ENCODE peak calls at places on chromosomes 13 and 19, in ten cellular contexts. S, B, G, E, Y, J, X, R, I and F are unnamed samples.

GRCh38 chr13:44396963-44397580 is 23.4 kb downstream of the SERP2 start:
- DNase-seq in S (peak), B (peak), X (no peak), J (no peak), R (peak), E (no peak), Y (no peak), G (peak), I (peak), F (peak)

GRCh38 chr13:93686399-93686798 is 459.8 kb downstream of the GPC6 start:
- DNase-seq in S (no peak), B (no peak), X (no peak), I (no peak), R (no peak), Y (no peak), E (no peak), J (no peak), G (no peak), F (no peak)

GRCh38 chr19:18433039-18433691 is 4.8 kb downstream of the ISYNA1 start:
- DNase-seq in G (peak), S (no peak), E (no peak), B (no peak), Y (no peak), X (no peak), J (no peak), I (peak), R (peak), F (no peak)

GRCh38 chr13:112453874-112454647 is 77.9 kb downstream of the SPACA7 start:
- DNase-seq in B (no peak), S (no peak), J (no peak), I (no peak), E (no peak), G (no peak), Y (peak), X (no peak), R (no peak), F (no peak)

GRCh38 chr13:95226932-95227718 is 74.1 kb downstream of the ABCC4 start:
- DNase-seq in G (no peak), Y (no peak), X (peak), I (no peak), S (no peak), J (no peak), B (no peak), R (no peak), E (no peak), F (no peak)

GRCh38 chr13:38821753-38822551 is 135.1 kb downstream of the FREM2 start:
- DNase-seq in G (no peak), Y (no peak), X (no peak), I (no peak), B (no peak), E (no peak), J (no peak), S (no peak), R (no peak), F (no peak)

GRCh38 chr13:33707449-33707848 is 110.5 kb upstream of the RFC3 start:
- DNase-seq in B (no peak), Y (no peak), R (no peak), S (no peak), X (no peak), G (no peak), E (no peak), J (no peak), I (no peak), F (no peak)

GRCh38 chr19:21585491-21585890 is 80.1 kb downstream of the ZNF429 start:
- DNase-seq in B (no peak), G (no peak), S (no peak), R (no peak), I (no peak), X (no peak), Y (no peak), E (peak), J (no peak), F (no peak)

GRCh38 chr13:110283661-110284516 is 23.1 kb downstream of the COL4A1 start:
- DNase-seq in S (peak), E (no peak), B (no peak), J (no peak), R (no peak), X (no peak), Y (no peak), G (no peak), I (no peak), F (no peak)

GRCh38 chr13:92677571-92677970 is 549.0 kb upstream of the GPC6 start:
- DNase-seq in I (no peak), X (no peak), G (no peak), B (no peak), R (no peak), E (no peak), J (no peak), Y (no peak), S (no peak), F (no peak)

GRCh38 chr13:42745655-42746054 is 35.7 kb upstream of the FAM216B start:
- DNase-seq in E (no peak), X (no peak), I (no peak), R (no peak), Y (no peak), G (no peak), B (no peak), S (peak), J (no peak), F (no peak)

GRCh38 chr13:102707465-102707864 is 12.6 kb upstream of the METTL21C start:
- DNase-seq in E (no peak), S (peak), B (no peak), X (peak), I (no peak), R (no peak), Y (no peak), J (no peak), G (no peak), F (no peak)

GRCh38 chr13:113658836-113659235 is 838 bp upstream of the ATP4B start:
- DNase-seq in S (no peak), I (peak), E (peak), B (no peak), R (peak), Y (peak), X (no peak), J (peak), G (no peak), F (peak)

GRCh38 chr13:113087923-113088690 is 17.5 kb upstream of the F7 start:
- DNase-seq in I (no peak), G (no peak), Y (no peak), J (no peak), E (no peak), B (peak), X (no peak), R (no peak), S (no peak), F (no peak)

GRCh38 chr19:27746691-27747380 is 1466.1 kb downstream of the UQCRFS1 start:
- DNase-seq in Y (peak), I (no peak), E (peak), B (peak), R (no peak), G (peak), J (no peak), X (no peak), S (peak), F (peak)

GRCh38 chr13:31797154-31797775 is 57.9 kb downstream of the RXFP2 start:
- DNase-seq in R (no peak), E (no peak), I (no peak), G (no peak), S (peak), B (no peak), J (no peak), Y (no peak), X (peak), F (no peak)

GRCh38 chr19:11435833-11436313 is 438 bp downstream of the PRKCSH start:
- DNase-seq in E (no peak), Y (peak), S (peak), B (no peak), R (no peak), X (no peak), G (no peak), I (no peak), J (no peak), F (no peak)

GRCh38 chr13:24328145-24328544 is 18.8 kb downstream of the C1QTNF9 start:
- DNase-seq in E (no peak), S (no peak), G (no peak), J (no peak), I (no peak), Y (no peak), B (no peak), X (no peak), R (no peak), F (no peak)

GRCh38 chr19:14686411-14686810 is 3.4 kb upstream of the ZNF333 start:
- DNase-seq in B (no peak), X (peak), S (peak), G (no peak), I (no peak), E (no peak), Y (no peak), R (no peak), J (no peak), F (no peak)

GRCh38 chr13:60645552-60646138 is 248.6 kb downstream of the TDRD3 start:
- DNase-seq in X (no peak), R (no peak), B (no peak), Y (no peak), G (no peak), E (no peak), I (no peak), S (no peak), J (no peak), F (no peak)

GRCh38 chr19:29748996-29749395 is 33.9 kb upstream of the C19orf12 start:
- DNase-seq in Y (no peak), S (no peak), B (no peak), R (no peak), E (no peak), I (no peak), G (no peak), X (no peak), J (no peak), F (no peak)

GRCh38 chr19:55063492-55063843 is 520 bp upstream of the RDH13 start:
- DNase-seq in X (no peak), Y (no peak), G (no peak), S (no peak), R (no peak), I (no peak), J (no peak), E (no peak), B (no peak), F (no peak)
- H3K4me3 ChIP-seq in X (no peak), Y (no peak), G (peak), S (peak), R (peak), I (peak), J (no peak), E (peak), B (peak), F (no peak)

GRCh38 chr19:40486017-40486416 is 19.2 kb downstream of the SPTBN4 start:
- DNase-seq in B (no peak), E (no peak), S (no peak), Y (no peak), J (no peak), I (no peak), R (no peak), X (no peak), G (no peak), F (no peak)

GRCh38 chr19:40494191-40494838 is 27.5 kb downstream of the SPTBN4 start:
- DNase-seq in G (no peak), S (no peak), I (no peak), X (no peak), E (no peak), R (no peak), Y (no peak), J (no peak), B (no peak), F (no peak)

GRCh38 chr19:40492274-40492673 is 25.5 kb downstream of the SPTBN4 start:
- DNase-seq in R (no peak), B (no peak), J (no peak), E (no peak), S (no peak), X (no peak), G (no peak), I (no peak), Y (no peak), F (no peak)

GRCh38 chr19:40493778-40494177 is 27.0 kb downstream of the SPTBN4 start:
- DNase-seq in S (no peak), G (no peak), B (no peak), I (no peak), R (no peak), Y (no peak), E (no peak), J (no peak), X (no peak), F (no peak)

DNA sequence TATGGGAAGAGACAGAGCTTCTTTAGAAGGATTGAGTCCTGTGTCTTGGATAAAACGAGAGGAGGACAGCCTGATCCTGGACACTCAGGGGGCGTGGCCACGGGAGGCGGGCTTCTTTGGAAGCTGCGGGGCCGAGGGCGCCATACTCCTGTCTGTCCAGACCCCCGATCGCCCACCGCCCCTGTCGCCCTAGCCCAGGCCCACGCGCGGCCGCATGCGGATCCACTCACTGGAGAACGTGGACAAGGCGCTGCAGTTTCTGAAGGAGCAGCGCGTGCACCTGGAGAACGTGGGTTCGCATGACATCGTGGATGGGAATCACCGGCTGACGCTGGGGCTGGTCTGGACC is 23.1 kb downstream of the SPTBN4 start:
- DNase-seq in Y (no peak), S (no peak), J (no peak), R (no peak), I (no peak), G (no peak), E (no peak), B (no peak), X (no peak), F (no peak)
- TF ChIP-seq POLR2A in Y (no peak), S (no peak), J (no peak), R (no peak), I (no peak), G (no peak), E (no peak), B (no peak), X (no peak), F (no peak)

DNA sequence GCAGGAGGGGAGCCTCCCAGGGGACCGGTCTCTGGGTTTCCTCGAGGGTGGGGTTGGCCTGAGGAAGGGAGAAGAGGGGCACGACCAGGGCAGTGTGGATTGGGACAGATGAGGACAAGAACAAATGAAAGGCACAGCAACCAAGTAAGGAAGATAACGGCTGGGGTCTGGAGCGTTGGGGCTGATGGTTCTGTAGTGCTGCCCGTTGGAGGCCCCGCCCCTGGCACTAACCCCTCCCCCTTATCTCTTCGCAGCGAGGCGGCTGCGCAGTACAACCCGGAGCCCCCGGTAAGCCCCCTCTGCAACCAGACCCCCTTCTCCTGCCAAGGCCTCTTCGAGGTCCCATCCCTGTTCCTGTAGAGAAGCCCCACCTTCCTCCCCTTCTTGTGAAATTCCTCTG is 2.2 kb downstream of the CAPNS1 start:
- DNase-seq in Y (no peak), S (no peak), E (no peak), G (no peak), B (no peak), X (no peak), I (no peak), R (no peak), J (no peak), F (no peak)
- H3K4me3 ChIP-seq in Y (no peak), S (no peak), E (peak), G (no peak), B (no peak), X (no peak), I (no peak), R (no peak), J (no peak), F (no peak)

DNA sequence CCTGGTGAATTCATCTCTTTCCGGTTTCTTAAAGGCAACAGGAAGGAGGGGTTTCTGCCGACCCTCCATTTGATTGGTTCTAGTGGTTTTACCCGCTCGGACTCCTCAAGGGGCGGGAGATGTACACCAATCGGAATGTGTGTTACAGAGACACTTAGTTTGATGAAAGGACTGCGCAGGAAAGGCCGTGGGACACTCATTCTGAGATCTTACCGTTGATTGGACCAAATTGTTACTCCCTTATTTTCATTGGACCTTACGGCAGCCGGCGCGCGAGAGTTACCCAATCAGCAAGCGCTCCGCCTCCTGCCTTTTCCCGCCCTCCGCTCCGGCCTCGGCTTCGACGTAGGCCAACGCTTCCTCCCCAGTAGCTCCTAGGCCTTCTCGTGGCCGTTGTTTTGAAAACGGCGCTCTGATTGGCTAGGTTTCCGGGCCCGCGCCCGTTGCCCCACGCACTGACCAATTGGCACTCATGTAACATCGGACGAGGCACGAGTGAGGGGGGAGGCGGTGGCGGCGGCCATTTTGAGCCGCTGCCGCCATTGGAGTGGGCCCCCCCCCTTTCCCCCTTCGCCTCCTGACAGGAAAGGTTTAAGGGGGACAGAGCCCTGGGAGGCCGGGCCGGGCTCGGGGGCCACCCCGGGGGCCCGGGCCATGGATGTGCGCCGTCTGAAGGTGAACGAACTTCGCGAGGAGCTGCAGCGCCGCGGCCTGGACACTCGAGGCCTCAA is at the start of gene HNRNPUL1:
- DNase-seq in R (peak), B (peak), J (peak), X (peak), Y (peak), S (peak), I (peak), G (peak), E (peak), F (peak)
- TF ChIP-seq POLR2A in R (peak), B (peak), J (peak), X (peak), Y (peak), S (no peak), I (peak), G (peak), E (no peak), F (no peak)

GRCh38 chr13:27825153-27825552 is 32.9 kb downstream of the GSX1 start:
- DNase-seq in G (no peak), I (no peak), R (no peak), B (no peak), S (no peak), X (no peak), E (no peak), Y (no peak), J (no peak), F (no peak)

GRCh38 chr13:27830010-27830409 is 37.7 kb downstream of the GSX1 start:
- DNase-seq in G (peak), E (peak), J (no peak), I (no peak), B (peak), Y (peak), R (peak), S (no peak), X (peak), F (no peak)

GRCh38 chr13:27824121-27824520 is 31.8 kb downstream of the GSX1 start:
- DNase-seq in E (no peak), B (no peak), S (no peak), G (no peak), I (no peak), R (no peak), J (no peak), X (no peak), Y (no peak), F (no peak)

GRCh38 chr13:27827646-27828045 is 35.4 kb downstream of the GSX1 start:
- DNase-seq in S (no peak), R (no peak), X (no peak), J (no peak), B (no peak), I (no peak), G (no peak), Y (no peak), E (no peak), F (peak)

DNA sequence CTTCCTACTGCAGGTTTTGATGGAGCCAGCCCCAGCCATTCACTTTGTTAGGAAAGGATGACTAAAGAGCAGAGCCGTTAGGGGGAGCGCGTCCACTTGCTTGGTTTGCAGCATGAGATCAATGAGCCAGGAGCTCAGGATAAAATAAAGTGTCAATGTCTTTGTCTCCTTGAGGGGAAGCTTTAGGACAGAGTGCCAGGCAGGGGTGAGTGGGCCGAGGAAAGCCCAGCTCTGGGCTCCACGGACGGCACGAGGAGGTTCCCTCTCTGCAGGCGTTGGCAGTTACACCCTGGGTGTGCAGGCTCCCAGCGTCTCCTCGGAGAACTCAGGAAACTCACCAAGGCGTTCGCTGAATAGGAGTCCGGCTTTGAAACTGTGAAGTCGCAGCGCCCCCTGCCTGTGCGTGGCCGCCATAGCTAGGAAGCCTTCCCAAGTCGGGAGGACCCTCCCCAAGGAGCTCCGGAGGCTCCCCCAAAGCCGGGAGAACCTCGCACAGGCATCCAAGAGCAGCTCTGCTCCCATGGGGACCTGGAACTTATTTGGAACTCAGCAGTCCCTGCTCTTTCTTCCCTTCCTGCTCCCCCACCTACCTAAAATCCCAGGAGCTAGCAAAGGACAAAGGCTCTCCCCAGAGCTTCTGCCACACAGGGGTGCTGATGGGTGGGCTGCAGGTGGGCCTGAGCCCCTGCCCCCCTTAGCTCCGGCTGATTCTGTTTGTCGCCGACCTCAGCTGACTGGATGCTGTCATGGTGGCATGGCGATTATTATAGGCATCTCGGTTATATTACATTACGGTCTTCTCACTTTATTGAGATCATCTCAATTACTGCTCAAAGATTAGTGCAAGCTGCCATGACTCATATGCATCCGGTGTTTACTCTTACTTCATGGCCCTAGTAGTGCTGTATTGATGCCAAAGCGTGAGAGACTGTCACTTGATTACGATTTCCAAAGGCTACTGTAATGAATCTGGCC is 34.4 kb downstream of the GSX1 start:
- DNase-seq in G (peak), R (peak), Y (peak), S (peak), I (peak), B (peak), X (peak), E (peak), J (peak), F (peak)
- H3K4me3 ChIP-seq in G (no peak), R (no peak), Y (no peak), S (peak), I (no peak), B (peak), X (no peak), E (peak), J (no peak), F (no peak)